ENCODE peak calls at places on chromosomes 13 and 19, in ten cellular contexts. One of them, this sample, is unnamed.

GRCh38 chr13:37621811-37622361 is 23.3 kb upstream of the POSTN start:
- DNase-seq in cardiac fibroblast: peak
- DNase-seq in uterus: peak
- DNase-seq in right lobe of liver: no peak
- DNase-seq in RWPE1: no peak
- DNase-seq in retinal pigment epithelial cell: no peak
- DNase-seq in neural crest cell: no peak
- DNase-seq in body of pancreas: peak
- DNase-seq in tibial artery: peak
- DNase-seq in lung: peak
- DNase-seq in this sample: peak

GRCh38 chr13:99224019-99224418 is 23.4 kb downstream of the UBAC2 start:
- DNase-seq in cardiac fibroblast: no peak
- DNase-seq in neural crest cell: no peak
- DNase-seq in tibial artery: no peak
- DNase-seq in lung: no peak
- DNase-seq in RWPE1: no peak
- DNase-seq in right lobe of liver: no peak
- DNase-seq in uterus: no peak
- DNase-seq in retinal pigment epithelial cell: no peak
- DNase-seq in body of pancreas: no peak
- DNase-seq in this sample: no peak

GRCh38 chr13:97205971-97206370 is 16.2 kb upstream of the MBNL2 start:
- DNase-seq in body of pancreas: no peak
- DNase-seq in cardiac fibroblast: peak
- DNase-seq in lung: no peak
- DNase-seq in uterus: no peak
- DNase-seq in right lobe of liver: no peak
- DNase-seq in retinal pigment epithelial cell: peak
- DNase-seq in tibial artery: no peak
- DNase-seq in neural crest cell: no peak
- DNase-seq in RWPE1: peak
- DNase-seq in this sample: no peak

GRCh38 chr13:114115796-114116195 is 16.6 kb downstream of the RASA3 start:
- DNase-seq in RWPE1: no peak
- DNase-seq in retinal pigment epithelial cell: no peak
- DNase-seq in cardiac fibroblast: no peak
- DNase-seq in body of pancreas: no peak
- DNase-seq in neural crest cell: no peak
- DNase-seq in tibial artery: no peak
- DNase-seq in lung: no peak
- DNase-seq in right lobe of liver: peak
- DNase-seq in uterus: no peak
- DNase-seq in this sample: no peak

GRCh38 chr13:96191367-96191766 is 101.5 kb downstream of the HS6ST3 start:
- DNase-seq in body of pancreas: no peak
- DNase-seq in tibial artery: no peak
- DNase-seq in right lobe of liver: no peak
- DNase-seq in uterus: no peak
- DNase-seq in retinal pigment epithelial cell: no peak
- DNase-seq in cardiac fibroblast: no peak
- DNase-seq in RWPE1: no peak
- DNase-seq in neural crest cell: no peak
- DNase-seq in lung: no peak
- DNase-seq in this sample: no peak

GRCh38 chr13:102680842-102681725 is 13.8 kb downstream of the METTL21C start:
- DNase-seq in uterus: no peak
- DNase-seq in lung: no peak
- DNase-seq in tibial artery: no peak
- DNase-seq in RWPE1: no peak
- DNase-seq in retinal pigment epithelial cell: no peak
- DNase-seq in body of pancreas: no peak
- DNase-seq in cardiac fibroblast: peak
- DNase-seq in neural crest cell: no peak
- DNase-seq in right lobe of liver: no peak
- DNase-seq in this sample: no peak

GRCh38 chr19:35212241-35212640 is 16.3 kb downstream of the FAM187B start:
- DNase-seq in cardiac fibroblast: no peak
- DNase-seq in neural crest cell: no peak
- DNase-seq in retinal pigment epithelial cell: no peak
- DNase-seq in uterus: no peak
- DNase-seq in RWPE1: no peak
- DNase-seq in right lobe of liver: no peak
- DNase-seq in lung: no peak
- DNase-seq in body of pancreas: no peak
- DNase-seq in tibial artery: no peak
- DNase-seq in this sample: no peak

GRCh38 chr19:29945433-29945832 is 3.4 kb downstream of the URI1 start:
- DNase-seq in uterus: no peak
- DNase-seq in tibial artery: no peak
- DNase-seq in neural crest cell: no peak
- DNase-seq in retinal pigment epithelial cell: no peak
- DNase-seq in lung: no peak
- DNase-seq in cardiac fibroblast: no peak
- DNase-seq in RWPE1: no peak
- DNase-seq in right lobe of liver: no peak
- DNase-seq in body of pancreas: no peak
- DNase-seq in this sample: no peak

GRCh38 chr19:6754653-6755463 is 12.4 kb downstream of the SH2D3A start:
- DNase-seq in retinal pigment epithelial cell: no peak
- DNase-seq in body of pancreas: no peak
- DNase-seq in lung: no peak
- DNase-seq in neural crest cell: no peak
- DNase-seq in cardiac fibroblast: no peak
- DNase-seq in uterus: no peak
- DNase-seq in RWPE1: no peak
- DNase-seq in right lobe of liver: peak
- DNase-seq in tibial artery: no peak
- DNase-seq in this sample: no peak

GRCh38 chr19:6751189-6751588 is 11.7 kb downstream of the TRIP10 start:
- DNase-seq in RWPE1: no peak
- DNase-seq in retinal pigment epithelial cell: no peak
- DNase-seq in neural crest cell: no peak
- DNase-seq in right lobe of liver: no peak
- DNase-seq in cardiac fibroblast: no peak
- DNase-seq in uterus: no peak
- DNase-seq in body of pancreas: no peak
- DNase-seq in lung: no peak
- DNase-seq in tibial artery: no peak
- DNase-seq in this sample: no peak

GRCh38 chr19:6754136-6754535 is 13.1 kb downstream of the SH2D3A start:
- DNase-seq in neural crest cell: no peak
- DNase-seq in tibial artery: no peak
- DNase-seq in right lobe of liver: no peak
- DNase-seq in body of pancreas: no peak
- DNase-seq in lung: no peak
- DNase-seq in cardiac fibroblast: no peak
- DNase-seq in uterus: no peak
- DNase-seq in retinal pigment epithelial cell: no peak
- DNase-seq in RWPE1: no peak
- DNase-seq in this sample: no peak

GRCh38 chr19:6752257-6753177 is 13.0 kb downstream of the TRIP10 start:
- DNase-seq in RWPE1: no peak
- DNase-seq in uterus: no peak
- DNase-seq in body of pancreas: no peak
- DNase-seq in retinal pigment epithelial cell: no peak
- DNase-seq in right lobe of liver: peak
- DNase-seq in tibial artery: no peak
- DNase-seq in lung: no peak
- DNase-seq in neural crest cell: no peak
- DNase-seq in cardiac fibroblast: no peak
- DNase-seq in this sample: no peak

DNA sequence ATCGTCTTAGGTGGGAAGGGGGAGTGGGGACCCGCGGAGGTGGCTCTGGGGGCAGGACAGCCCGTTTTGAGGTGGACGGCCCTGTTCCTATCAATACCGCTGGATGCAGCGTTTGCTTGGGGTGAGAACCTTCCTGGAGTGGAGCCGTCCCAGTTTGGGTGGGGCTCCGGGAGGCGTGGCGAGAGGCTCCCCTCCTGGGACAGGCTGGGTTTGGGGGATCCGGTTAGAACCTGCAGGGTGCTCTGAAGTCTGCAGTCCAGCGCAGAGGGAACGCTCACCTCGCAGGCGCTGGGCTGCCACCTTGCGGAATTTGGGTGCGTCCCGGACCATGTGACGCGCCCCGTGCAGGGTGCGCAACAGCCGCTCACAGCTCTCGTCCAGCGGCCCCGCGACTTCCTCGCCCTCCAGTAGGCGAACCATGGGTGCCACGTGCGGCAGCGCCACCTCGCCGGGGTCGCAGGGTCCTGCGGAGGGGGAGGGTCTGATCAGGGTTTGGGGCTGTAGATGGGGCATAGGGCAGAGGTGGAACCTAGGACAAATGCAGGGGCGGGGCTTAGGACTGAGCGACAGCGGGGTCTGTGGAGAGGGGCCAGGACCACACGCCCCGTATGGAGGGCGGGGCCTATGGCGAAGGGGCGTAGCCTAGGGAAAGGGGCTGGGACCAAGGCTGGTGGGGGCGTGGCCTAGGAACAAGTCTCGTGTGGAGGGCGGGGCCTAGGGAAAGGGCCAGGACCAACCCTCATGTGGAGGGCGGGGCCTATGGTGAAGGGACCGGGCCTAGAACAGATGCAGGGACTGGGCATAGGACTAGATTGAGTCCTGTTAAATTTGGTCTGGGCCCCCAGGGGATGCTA is 13.8 kb downstream of the SH2D3A start:
- DNase-seq in neural crest cell: peak
- DNase-seq in retinal pigment epithelial cell: no peak
- DNase-seq in cardiac fibroblast: peak
- DNase-seq in right lobe of liver: peak
- DNase-seq in lung: peak
- DNase-seq in uterus: peak
- DNase-seq in RWPE1: peak
- DNase-seq in tibial artery: peak
- DNase-seq in body of pancreas: peak
- DNase-seq in this sample: peak
- TF ChIP-seq CTCF in neural crest cell: peak
- TF ChIP-seq CTCF in retinal pigment epithelial cell: peak
- TF ChIP-seq CTCF in cardiac fibroblast: peak
- TF ChIP-seq CTCF in right lobe of liver: peak
- TF ChIP-seq CTCF in lung: peak
- TF ChIP-seq CTCF in uterus: peak
- TF ChIP-seq CTCF in RWPE1: no peak
- TF ChIP-seq CTCF in tibial artery: peak
- TF ChIP-seq CTCF in body of pancreas: peak
- TF ChIP-seq CTCF in this sample: no peak

DNA sequence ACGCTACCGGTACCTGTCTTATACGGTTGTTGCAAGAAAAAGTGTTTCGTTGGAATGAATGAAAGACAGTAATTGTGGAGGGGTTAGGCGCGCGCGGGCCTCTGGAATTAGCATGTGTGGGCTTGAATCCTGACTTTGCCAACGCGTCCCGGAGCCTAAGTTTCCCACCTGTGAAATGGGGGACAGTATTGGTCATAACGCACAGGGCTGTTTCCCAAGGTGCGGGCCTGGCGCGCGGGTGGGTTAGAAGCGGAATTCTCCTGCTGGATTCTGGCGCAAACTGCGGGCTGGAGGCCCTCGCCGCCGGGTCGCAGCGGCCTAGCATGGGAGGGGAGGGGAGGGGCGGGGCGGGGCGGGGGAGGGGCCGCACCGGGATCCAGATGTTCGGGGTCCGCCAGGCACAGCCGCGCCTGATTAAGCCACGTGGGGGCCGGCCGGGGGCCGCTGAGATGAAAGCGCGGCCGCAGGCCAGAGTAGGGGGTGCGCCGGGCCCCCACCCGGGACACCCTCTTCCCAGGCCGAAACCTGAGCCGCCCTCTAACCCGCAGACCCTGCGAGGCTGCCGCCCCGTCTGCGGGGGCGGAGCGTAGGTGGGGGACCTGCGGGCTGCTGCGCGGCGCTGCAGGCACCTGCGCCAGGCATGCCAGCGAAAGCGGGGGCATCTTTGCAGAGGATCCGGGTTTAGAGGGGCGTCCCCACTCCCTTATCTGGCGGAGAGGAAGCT is 1.2 kb upstream of the TMEM59L start:
- DNase-seq in cardiac fibroblast: no peak
- DNase-seq in neural crest cell: no peak
- DNase-seq in right lobe of liver: no peak
- DNase-seq in retinal pigment epithelial cell: no peak
- DNase-seq in uterus: no peak
- DNase-seq in tibial artery: no peak
- DNase-seq in RWPE1: no peak
- DNase-seq in body of pancreas: no peak
- DNase-seq in lung: no peak
- DNase-seq in this sample: no peak
- TF ChIP-seq CTCF in cardiac fibroblast: no peak
- TF ChIP-seq CTCF in neural crest cell: no peak
- TF ChIP-seq CTCF in right lobe of liver: no peak
- TF ChIP-seq CTCF in retinal pigment epithelial cell: no peak
- TF ChIP-seq CTCF in uterus: no peak
- TF ChIP-seq CTCF in tibial artery: no peak
- TF ChIP-seq CTCF in RWPE1: no peak
- TF ChIP-seq CTCF in body of pancreas: no peak
- TF ChIP-seq CTCF in lung: no peak
- TF ChIP-seq CTCF in this sample: no peak

GRCh38 chr19:31352782-31353651 is 3.8 kb upstream of the TSHZ3 start:
- DNase-seq in cardiac fibroblast: no peak
- DNase-seq in body of pancreas: no peak
- DNase-seq in neural crest cell: no peak
- DNase-seq in retinal pigment epithelial cell: no peak
- DNase-seq in uterus: no peak
- DNase-seq in right lobe of liver: no peak
- DNase-seq in tibial artery: no peak
- DNase-seq in lung: no peak
- DNase-seq in RWPE1: no peak
- DNase-seq in this sample: no peak

GRCh38 chr19:31352296-31352781 is 3.1 kb upstream of the TSHZ3 start:
- DNase-seq in body of pancreas: no peak
- DNase-seq in cardiac fibroblast: no peak
- DNase-seq in retinal pigment epithelial cell: no peak
- DNase-seq in lung: no peak
- DNase-seq in neural crest cell: no peak
- DNase-seq in right lobe of liver: no peak
- DNase-seq in uterus: no peak
- DNase-seq in RWPE1: no peak
- DNase-seq in tibial artery: no peak
- DNase-seq in this sample: no peak

GRCh38 chr19:31354919-31355318 is 5.7 kb upstream of the TSHZ3 start:
- DNase-seq in RWPE1: no peak
- DNase-seq in retinal pigment epithelial cell: no peak
- DNase-seq in lung: no peak
- DNase-seq in right lobe of liver: no peak
- DNase-seq in cardiac fibroblast: no peak
- DNase-seq in body of pancreas: no peak
- DNase-seq in tibial artery: no peak
- DNase-seq in neural crest cell: no peak
- DNase-seq in uterus: no peak
- DNase-seq in this sample: no peak

GRCh38 chr19:31354316-31354715 is 5.1 kb upstream of the TSHZ3 start:
- DNase-seq in body of pancreas: no peak
- DNase-seq in right lobe of liver: no peak
- DNase-seq in RWPE1: no peak
- DNase-seq in cardiac fibroblast: no peak
- DNase-seq in tibial artery: no peak
- DNase-seq in uterus: no peak
- DNase-seq in retinal pigment epithelial cell: no peak
- DNase-seq in lung: no peak
- DNase-seq in neural crest cell: no peak
- DNase-seq in this sample: no peak

DNA sequence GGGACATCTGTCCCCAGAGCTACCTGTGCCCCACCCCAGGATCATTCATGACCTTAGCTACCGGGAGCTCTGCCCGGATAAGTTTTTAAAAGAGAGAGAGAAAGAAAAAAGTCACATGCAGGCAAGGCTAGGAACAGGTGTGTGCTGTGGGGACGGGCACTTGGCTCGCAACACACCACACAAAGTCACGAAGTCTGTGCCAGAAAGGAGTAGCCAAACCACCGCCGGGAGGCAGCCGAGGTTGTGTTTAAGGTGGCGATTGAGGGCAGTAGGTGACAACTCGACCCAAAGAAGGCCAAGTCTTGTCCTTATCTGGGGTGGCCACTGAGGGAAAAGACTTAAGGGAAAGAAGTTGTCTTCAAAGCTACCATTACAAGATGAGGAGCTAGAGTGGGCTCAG is 4.6 kb upstream of the TSHZ3 start:
- DNase-seq in retinal pigment epithelial cell: no peak
- DNase-seq in neural crest cell: no peak
- DNase-seq in tibial artery: no peak
- DNase-seq in RWPE1: no peak
- DNase-seq in lung: no peak
- DNase-seq in uterus: no peak
- DNase-seq in body of pancreas: peak
- DNase-seq in cardiac fibroblast: no peak
- DNase-seq in right lobe of liver: no peak
- DNase-seq in this sample: no peak
- TF ChIP-seq CTCF in retinal pigment epithelial cell: no peak
- TF ChIP-seq CTCF in neural crest cell: no peak
- TF ChIP-seq CTCF in tibial artery: no peak
- TF ChIP-seq CTCF in RWPE1: no peak
- TF ChIP-seq CTCF in lung: no peak
- TF ChIP-seq CTCF in uterus: no peak
- TF ChIP-seq CTCF in body of pancreas: peak
- TF ChIP-seq CTCF in cardiac fibroblast: no peak
- TF ChIP-seq CTCF in right lobe of liver: no peak
- TF ChIP-seq CTCF in this sample: no peak

GRCh38 chr19:19459707-19460251 is 54.3 kb downstream of the GATAD2A start:
- DNase-seq in uterus: no peak
- DNase-seq in tibial artery: peak
- DNase-seq in cardiac fibroblast: peak
- DNase-seq in body of pancreas: peak
- DNase-seq in neural crest cell: no peak
- DNase-seq in RWPE1: peak
- DNase-seq in right lobe of liver: no peak
- DNase-seq in lung: no peak
- DNase-seq in retinal pigment epithelial cell: no peak
- DNase-seq in this sample: no peak
- TF ChIP-seq CTCF in uterus: no peak
- TF ChIP-seq CTCF in tibial artery: no peak
- TF ChIP-seq CTCF in cardiac fibroblast: no peak
- TF ChIP-seq CTCF in body of pancreas: no peak
- TF ChIP-seq CTCF in neural crest cell: no peak
- TF ChIP-seq CTCF in RWPE1: no peak
- TF ChIP-seq CTCF in right lobe of liver: no peak
- TF ChIP-seq CTCF in lung: no peak
- TF ChIP-seq CTCF in retinal pigment epithelial cell: no peak
- TF ChIP-seq CTCF in this sample: no peak

This sample was measured in omental fat pad.